ENCODE peak calls at places on chromosome 17, in five cellular contexts. One of them, this sample, is unnamed.

GRCh38 chr17:38868968-38869646 is 751 bp upstream of the LASP1 start:
- DNase-seq in lower lobe of right lung: peak
- DNase-seq in endothelial cell: peak
- DNase-seq in breast epithelium: peak
- DNase-seq in foreskin fibroblast: peak
- DNase-seq in this sample: peak

GRCh38 chr17:49409066-49409465 is 5.6 kb downstream of the PHB1 start:
- DNase-seq in lower lobe of right lung: no peak
- DNase-seq in endothelial cell: no peak
- DNase-seq in breast epithelium: no peak
- DNase-seq in foreskin fibroblast: no peak
- DNase-seq in this sample: no peak

GRCh38 chr17:14113137-14113536 is 43.8 kb downstream of the COX10 start:
- DNase-seq in lower lobe of right lung: no peak
- DNase-seq in endothelial cell: no peak
- DNase-seq in breast epithelium: no peak
- DNase-seq in foreskin fibroblast: no peak
- DNase-seq in this sample: no peak

GRCh38 chr17:12789976-12790805 is 893 bp downstream of the ARHGAP44 start:
- DNase-seq in lower lobe of right lung: no peak
- DNase-seq in endothelial cell: peak
- DNase-seq in breast epithelium: no peak
- DNase-seq in foreskin fibroblast: no peak
- DNase-seq in this sample: no peak

GRCh38 chr17:41580244-41580575 is 6.5 kb downstream of the KRT14 start:
- DNase-seq in lower lobe of right lung: no peak
- DNase-seq in endothelial cell: no peak
- DNase-seq in breast epithelium: no peak
- DNase-seq in foreskin fibroblast: no peak
- DNase-seq in this sample: no peak

GRCh38 chr17:78356163-78356713 is 3.6 kb downstream of the SOCS3 start:
- DNase-seq in lower lobe of right lung: peak
- DNase-seq in endothelial cell: no peak
- DNase-seq in breast epithelium: no peak
- DNase-seq in foreskin fibroblast: peak
- DNase-seq in this sample: no peak

GRCh38 chr17:10041916-10042588 is 137.0 kb upstream of the RCVRN start:
- DNase-seq in lower lobe of right lung: no peak
- DNase-seq in endothelial cell: no peak
- DNase-seq in breast epithelium: no peak
- DNase-seq in foreskin fibroblast: no peak
- DNase-seq in this sample: no peak

GRCh38 chr17:31511176-31511540 is 119.7 kb downstream of the RAB11FIP4 start:
- DNase-seq in lower lobe of right lung: no peak
- DNase-seq in endothelial cell: no peak
- DNase-seq in breast epithelium: peak
- DNase-seq in foreskin fibroblast: no peak
- DNase-seq in this sample: no peak

GRCh38 chr17:7322520-7323194 is 6.5 kb downstream of the NEURL4 start:
- DNase-seq in lower lobe of right lung: no peak
- DNase-seq in endothelial cell: no peak
- DNase-seq in breast epithelium: no peak
- DNase-seq in foreskin fibroblast: no peak
- DNase-seq in this sample: no peak

GRCh38 chr17:68197091-68197996 is 50.5 kb upstream of the AMZ2 start:
- DNase-seq in lower lobe of right lung: no peak
- DNase-seq in endothelial cell: peak
- DNase-seq in breast epithelium: no peak
- DNase-seq in foreskin fibroblast: no peak
- DNase-seq in this sample: no peak

GRCh38 chr17:38958326-38958725 is 8.9 kb downstream of the FBXO47 start:
- DNase-seq in lower lobe of right lung: no peak
- DNase-seq in endothelial cell: no peak
- DNase-seq in breast epithelium: no peak
- DNase-seq in foreskin fibroblast: peak
- DNase-seq in this sample: no peak

GRCh38 chr17:57894848-57895247 is 45.0 kb upstream of the MRPS23 start:
- DNase-seq in lower lobe of right lung: no peak
- DNase-seq in endothelial cell: no peak
- DNase-seq in breast epithelium: no peak
- DNase-seq in foreskin fibroblast: no peak
- DNase-seq in this sample: no peak

GRCh38 chr17:4947411-4948165 is 742 bp downstream of the PFN1 start:
- DNase-seq in lower lobe of right lung: peak
- DNase-seq in endothelial cell: peak
- DNase-seq in breast epithelium: no peak
- DNase-seq in foreskin fibroblast: no peak
- DNase-seq in this sample: no peak

GRCh38 chr17:41054025-41054424 is 1.0 kb downstream of the KRTAP2-2 start:
- DNase-seq in lower lobe of right lung: no peak
- DNase-seq in endothelial cell: no peak
- DNase-seq in breast epithelium: no peak
- DNase-seq in foreskin fibroblast: no peak
- DNase-seq in this sample: no peak

GRCh38 chr17:77230436-77230830 is 89.7 kb downstream of the SEC14L1 start:
- DNase-seq in lower lobe of right lung: peak
- DNase-seq in endothelial cell: no peak
- DNase-seq in breast epithelium: no peak
- DNase-seq in foreskin fibroblast: no peak
- DNase-seq in this sample: no peak

GRCh38 chr17:3866269-3866668 is 20.2 kb upstream of the NCBP3 start:
- DNase-seq in lower lobe of right lung: peak
- DNase-seq in endothelial cell: no peak
- DNase-seq in breast epithelium: no peak
- DNase-seq in foreskin fibroblast: no peak
- DNase-seq in this sample: no peak

GRCh38 chr17:8173056-8173870 is 2.9 kb downstream of the TMEM107 start:
- DNase-seq in lower lobe of right lung: peak
- DNase-seq in endothelial cell: peak
- DNase-seq in breast epithelium: no peak
- DNase-seq in foreskin fibroblast: peak
- DNase-seq in this sample: no peak

GRCh38 chr17:8155341-8156173 is 3.4 kb upstream of the PER1 start:
- DNase-seq in lower lobe of right lung: peak
- DNase-seq in endothelial cell: no peak
- DNase-seq in breast epithelium: no peak
- DNase-seq in foreskin fibroblast: no peak
- DNase-seq in this sample: no peak

GRCh38 chr17:72422505-72423285 is 301.9 kb downstream of the SOX9 start:
- DNase-seq in lower lobe of right lung: no peak
- DNase-seq in endothelial cell: no peak
- DNase-seq in breast epithelium: peak
- DNase-seq in foreskin fibroblast: peak
- DNase-seq in this sample: peak

GRCh38 chr17:38728290-38728831 is 1.8 kb upstream of the CISD3 start:
- DNase-seq in lower lobe of right lung: no peak
- DNase-seq in endothelial cell: no peak
- DNase-seq in breast epithelium: no peak
- DNase-seq in foreskin fibroblast: no peak
- DNase-seq in this sample: no peak

GRCh38 chr17:65043802-65044201 is 12.7 kb downstream of the GNA13 start:
- DNase-seq in lower lobe of right lung: no peak
- DNase-seq in endothelial cell: no peak
- DNase-seq in breast epithelium: no peak
- DNase-seq in foreskin fibroblast: no peak
- DNase-seq in this sample: no peak

GRCh38 chr17:27224526-27225315 is 69.2 kb upstream of the WSB1 start:
- DNase-seq in lower lobe of right lung: no peak
- DNase-seq in endothelial cell: no peak
- DNase-seq in breast epithelium: no peak
- DNase-seq in foreskin fibroblast: peak
- DNase-seq in this sample: no peak

GRCh38 chr17:46060461-46060860 is 61.4 kb downstream of the STH start:
- DNase-seq in lower lobe of right lung: no peak
- DNase-seq in endothelial cell: no peak
- DNase-seq in breast epithelium: no peak
- DNase-seq in foreskin fibroblast: no peak
- DNase-seq in this sample: no peak

GRCh38 chr17:46059457-46059856 is 60.4 kb downstream of the STH start:
- DNase-seq in lower lobe of right lung: no peak
- DNase-seq in endothelial cell: no peak
- DNase-seq in breast epithelium: no peak
- DNase-seq in foreskin fibroblast: no peak
- DNase-seq in this sample: no peak

GRCh38 chr17:46063239-46063638 is 64.2 kb downstream of the STH start:
- DNase-seq in lower lobe of right lung: no peak
- DNase-seq in endothelial cell: no peak
- DNase-seq in breast epithelium: no peak
- DNase-seq in foreskin fibroblast: peak
- DNase-seq in this sample: no peak

GRCh38 chr17:46064460-46064859 is 65.4 kb downstream of the STH start:
- DNase-seq in lower lobe of right lung: no peak
- DNase-seq in endothelial cell: no peak
- DNase-seq in breast epithelium: no peak
- DNase-seq in foreskin fibroblast: no peak
- DNase-seq in this sample: no peak

GRCh38 chr17:46061435-46061834 is 62.4 kb downstream of the STH start:
- DNase-seq in lower lobe of right lung: no peak
- DNase-seq in endothelial cell: no peak
- DNase-seq in breast epithelium: no peak
- DNase-seq in foreskin fibroblast: no peak
- DNase-seq in this sample: no peak
- TF ChIP-seq CTCF in lower lobe of right lung: peak
- TF ChIP-seq CTCF in endothelial cell: peak
- TF ChIP-seq CTCF in breast epithelium: peak
- TF ChIP-seq CTCF in foreskin fibroblast: peak
- TF ChIP-seq CTCF in this sample: peak

GRCh38 chr17:82350182-82351030 is 8.6 kb upstream of the TEX19 start:
- DNase-seq in lower lobe of right lung: no peak
- DNase-seq in endothelial cell: no peak
- DNase-seq in breast epithelium: no peak
- DNase-seq in foreskin fibroblast: no peak
- DNase-seq in this sample: no peak
- TF ChIP-seq CTCF in lower lobe of right lung: no peak
- TF ChIP-seq CTCF in endothelial cell: no peak
- TF ChIP-seq CTCF in breast epithelium: no peak
- TF ChIP-seq CTCF in foreskin fibroblast: peak
- TF ChIP-seq CTCF in this sample: no peak

DNA sequence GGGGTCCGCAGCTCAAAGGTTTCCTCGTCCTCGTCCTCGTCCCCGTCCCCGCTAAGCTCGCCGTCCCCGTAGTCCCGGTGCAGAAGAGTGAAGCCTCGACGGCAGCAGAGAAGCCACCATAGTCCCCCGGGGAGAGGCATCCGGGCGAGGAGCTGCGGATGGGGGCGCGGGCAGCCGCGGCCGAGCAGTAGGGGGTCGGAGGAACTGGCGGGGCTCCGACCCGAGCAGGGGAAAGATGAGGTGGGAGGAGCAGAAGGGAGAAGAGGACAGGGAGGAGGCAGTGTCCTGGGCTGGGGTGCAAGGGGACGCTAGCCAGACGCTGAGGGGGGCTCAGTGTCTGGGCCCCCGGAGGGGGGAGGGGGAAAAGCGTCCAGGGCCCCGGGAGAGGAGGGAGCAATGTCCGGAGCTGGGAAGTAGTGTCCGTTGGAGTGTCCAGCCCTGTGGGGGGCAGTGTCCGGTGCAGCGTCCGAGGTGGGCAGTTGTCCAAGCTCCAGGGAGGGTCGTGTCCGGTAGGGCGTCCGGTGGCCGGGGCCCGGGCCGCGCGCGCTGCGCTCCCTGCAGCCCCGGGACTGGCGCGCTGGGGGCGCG is at the start of gene PLEKHH3:
- DNase-seq in lower lobe of right lung: no peak
- DNase-seq in endothelial cell: peak
- DNase-seq in breast epithelium: no peak
- DNase-seq in foreskin fibroblast: no peak
- DNase-seq in this sample: no peak
- TF ChIP-seq CTCF in lower lobe of right lung: peak
- TF ChIP-seq CTCF in endothelial cell: no peak
- TF ChIP-seq CTCF in breast epithelium: no peak
- TF ChIP-seq CTCF in foreskin fibroblast: no peak
- TF ChIP-seq CTCF in this sample: peak

DNA sequence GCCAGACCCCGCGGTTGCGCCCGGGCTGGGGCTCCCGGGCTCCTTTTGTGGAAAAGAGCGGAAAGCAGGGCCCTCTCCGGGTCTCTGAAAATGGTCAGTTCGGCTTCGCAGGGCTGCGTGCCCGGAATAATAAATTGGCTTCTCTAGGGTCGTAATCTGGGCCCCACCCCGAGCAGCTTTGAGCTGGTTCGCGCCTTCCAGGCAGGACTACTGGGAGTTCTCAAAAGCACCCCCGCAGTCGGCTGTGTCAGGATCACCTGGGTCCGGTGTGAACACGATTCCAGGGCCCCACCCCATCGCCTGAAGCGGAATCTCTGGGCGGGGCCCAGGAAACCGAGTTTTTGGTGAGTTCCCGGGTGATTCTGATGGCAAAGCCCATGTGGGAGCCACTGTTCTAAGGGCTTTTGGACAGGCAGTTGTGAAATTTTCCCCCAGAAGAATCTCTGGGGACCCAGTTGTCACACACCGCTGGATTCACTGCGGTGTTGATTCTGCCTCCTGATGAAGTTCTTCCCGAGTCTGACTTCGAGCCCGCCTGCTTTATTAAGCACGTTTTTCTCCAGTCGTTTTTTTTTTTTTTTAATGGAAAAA is 77.0 kb downstream of the MRC2 start:
- DNase-seq in lower lobe of right lung: no peak
- DNase-seq in endothelial cell: peak
- DNase-seq in breast epithelium: no peak
- DNase-seq in foreskin fibroblast: peak
- DNase-seq in this sample: no peak
- TF ChIP-seq CTCF in lower lobe of right lung: no peak
- TF ChIP-seq CTCF in endothelial cell: no peak
- TF ChIP-seq CTCF in breast epithelium: no peak
- TF ChIP-seq CTCF in foreskin fibroblast: no peak
- TF ChIP-seq CTCF in this sample: no peak

GRCh38 chr17:15378243-15378642 is 36.8 kb upstream of the TEKT3 start:
- DNase-seq in lower lobe of right lung: no peak
- DNase-seq in endothelial cell: no peak
- DNase-seq in breast epithelium: no peak
- DNase-seq in foreskin fibroblast: no peak
- DNase-seq in this sample: no peak

GRCh38 chr17:15380447-15380846 is 39.0 kb upstream of the TEKT3 start:
- DNase-seq in lower lobe of right lung: no peak
- DNase-seq in endothelial cell: no peak
- DNase-seq in breast epithelium: no peak
- DNase-seq in foreskin fibroblast: no peak
- DNase-seq in this sample: no peak

GRCh38 chr17:15379659-15380058 is 38.3 kb upstream of the TEKT3 start:
- DNase-seq in lower lobe of right lung: no peak
- DNase-seq in endothelial cell: no peak
- DNase-seq in breast epithelium: no peak
- DNase-seq in foreskin fibroblast: no peak
- DNase-seq in this sample: no peak

GRCh38 chr17:15377608-15378007 is 36.2 kb upstream of the TEKT3 start:
- DNase-seq in lower lobe of right lung: no peak
- DNase-seq in endothelial cell: no peak
- DNase-seq in breast epithelium: no peak
- DNase-seq in foreskin fibroblast: no peak
- DNase-seq in this sample: no peak

GRCh38 chr17:15377200-15377599 is 35.8 kb upstream of the TEKT3 start:
- DNase-seq in lower lobe of right lung: no peak
- DNase-seq in endothelial cell: no peak
- DNase-seq in breast epithelium: no peak
- DNase-seq in foreskin fibroblast: peak
- DNase-seq in this sample: no peak
- TF ChIP-seq CTCF in lower lobe of right lung: no peak
- TF ChIP-seq CTCF in endothelial cell: no peak
- TF ChIP-seq CTCF in breast epithelium: no peak
- TF ChIP-seq CTCF in foreskin fibroblast: peak
- TF ChIP-seq CTCF in this sample: no peak

GRCh38 chr17:80862341-80862969 is 129.2 kb upstream of the CHMP6 start:
- DNase-seq in lower lobe of right lung: peak
- DNase-seq in endothelial cell: no peak
- DNase-seq in breast epithelium: no peak
- DNase-seq in foreskin fibroblast: no peak
- DNase-seq in this sample: no peak
- TF ChIP-seq CTCF in lower lobe of right lung: no peak
- TF ChIP-seq CTCF in endothelial cell: no peak
- TF ChIP-seq CTCF in breast epithelium: no peak
- TF ChIP-seq CTCF in foreskin fibroblast: no peak
- TF ChIP-seq CTCF in this sample: no peak